ENCODE peak calls at places on chromosomes 2 and 18, in six cellular contexts. D, S, R, F, E and X are unnamed samples.

GRCh38 chr2:63488118-63488713 is 100.1 kb downstream of the WDPCP start:
- DNase-seq in D (peak; percentile 31), S (no peak), R (peak; percentile 50), F (no peak), E (peak; percentile 37), X (peak; percentile 19)

GRCh38 chr18:77055429-77056310 is 76.9 kb downstream of the MBP start:
- DNase-seq in D (peak; percentile 80), S (peak; percentile 51), R (no peak), F (no peak), E (no peak), X (no peak)

GRCh38 chr2:24049485-24050021 is at the start of gene FKBP1B:
- DNase-seq in D (no peak), S (peak; percentile 54), R (peak; percentile 82), F (no peak), E (peak; percentile 76), X (peak; percentile 83)

GRCh38 chr2:154173919-154174318 is 302.2 kb downstream of the GALNT13 start:
- DNase-seq in D (no peak), S (no peak), R (no peak), F (no peak), E (no peak), X (no peak)

GRCh38 chr2:149926149-149926548 is 338.6 kb upstream of the MMADHC start:
- DNase-seq in D (no peak), S (no peak), R (no peak), F (no peak), E (no peak), X (no peak)

GRCh38 chr2:28399946-28400345 is 7.3 kb downstream of the FOSL2 start:
- DNase-seq in D (no peak), S (no peak), R (no peak), F (no peak), E (no peak), X (no peak)

GRCh38 chr18:57466745-57467144 is 31.6 kb downstream of the ONECUT2 start:
- DNase-seq in D (no peak), S (no peak), R (no peak), F (no peak), E (no peak), X (no peak)

GRCh38 chr2:215830313-215830712 is 183.0 kb downstream of the MREG start:
- DNase-seq in D (no peak), S (peak; percentile 47), R (peak; percentile 67), F (no peak), E (peak; percentile 40), X (peak; percentile 56)

GRCh38 chr2:120175000-120175581 is 48.1 kb downstream of the TMEM185B start:
- DNase-seq in D (peak; percentile 40), S (no peak), R (peak; percentile 83), F (no peak), E (peak; percentile 55), X (peak; percentile 30)

GRCh38 chr2:66537001-66537400 is 102.1 kb downstream of the MEIS1 start:
- DNase-seq in D (no peak), S (peak; percentile 48), R (no peak), F (no peak), E (no peak), X (no peak)

GRCh38 chr18:33781429-33781828 is 203.4 kb downstream of the ASXL3 start:
- DNase-seq in D (no peak), S (no peak), R (no peak), F (no peak), E (no peak), X (no peak)

GRCh38 chr18:36808681-36809080 is 20.1 kb downstream of the TPGS2 start:
- DNase-seq in D (no peak), S (no peak), R (no peak), F (no peak), E (no peak), X (no peak)

GRCh38 chr2:54636425-54637139 is 86.9 kb upstream of the EML6 start:
- DNase-seq in D (no peak), S (no peak), R (no peak), F (no peak), E (no peak), X (no peak)

GRCh38 chr2:127634066-127634617 is 11.8 kb upstream of the GPR17 start:
- DNase-seq in D (peak; percentile 18), S (peak; percentile 62), R (no peak), F (no peak), E (no peak), X (no peak)

GRCh38 chr18:74501386-74501785 is 5.2 kb downstream of the CNDP2 start:
- DNase-seq in D (no peak), S (no peak), R (no peak), F (no peak), E (no peak), X (no peak)
- H3K4me3 ChIP-seq in D (no peak overlapping the region), S (no peak overlapping the region), R (no peak overlapping the region), F (no peak overlapping the region), E (no peak overlapping the region), X (no peak overlapping the region)

GRCh38 chr2:197122821-197123220 is 187.8 kb downstream of the ANKRD44 start:
- DNase-seq in D (no peak), S (no peak), R (no peak), F (no peak), E (no peak), X (no peak)

GRCh38 chr2:197128126-197128525 is 182.5 kb downstream of the ANKRD44 start:
- DNase-seq in D (no peak), S (no peak), R (no peak), F (no peak), E (no peak), X (no peak)

GRCh38 chr2:197126630-197127029 is 183.9 kb downstream of the ANKRD44 start:
- DNase-seq in D (no peak), S (no peak), R (no peak), F (no peak), E (no peak), X (no peak)

GRCh38 chr2:197121756-197122385 is 188.7 kb downstream of the ANKRD44 start:
- DNase-seq in D (peak; percentile 28), S (no peak), R (no peak), F (no peak), E (no peak), X (no peak)

DNA sequence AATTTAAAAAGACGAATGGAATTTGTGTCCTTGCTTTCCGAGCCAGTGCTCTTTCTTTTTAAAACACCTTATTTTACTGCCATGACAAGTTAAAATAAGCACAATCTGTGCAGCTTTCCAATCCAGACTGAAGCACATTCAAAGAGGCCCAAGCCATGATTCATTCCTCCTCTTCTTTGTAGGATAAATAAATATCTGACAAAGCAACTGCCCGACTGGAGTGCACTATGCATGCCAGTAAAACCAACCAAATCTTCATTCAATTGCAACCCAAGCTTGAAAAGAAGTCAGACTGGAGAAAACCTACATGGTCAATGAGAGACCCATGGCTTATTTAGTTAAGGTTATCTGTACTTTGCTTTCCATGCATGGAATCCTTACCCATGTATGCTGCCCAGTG is 185.6 kb downstream of the ANKRD44 start:
- DNase-seq in D (no peak), S (no peak), R (no peak), F (no peak), E (no peak), X (no peak)
- H3K4me3 ChIP-seq in D (no peak overlapping the region), S (no peak overlapping the region), R (no peak overlapping the region), F (no peak overlapping the region), E (no peak overlapping the region), X (no peak overlapping the region)

GRCh38 chr18:9017900-9018217 is 84.6 kb upstream of the NDUFV2 start:
- DNase-seq in D (no peak), S (no peak), R (no peak), F (no peak), E (peak; percentile 10), X (no peak)
- H3K4me3 ChIP-seq in D (no peak overlapping the region), S (no peak overlapping the region), R (no peak overlapping the region), F (no peak overlapping the region), E (no peak overlapping the region), X (no peak overlapping the region)

DNA sequence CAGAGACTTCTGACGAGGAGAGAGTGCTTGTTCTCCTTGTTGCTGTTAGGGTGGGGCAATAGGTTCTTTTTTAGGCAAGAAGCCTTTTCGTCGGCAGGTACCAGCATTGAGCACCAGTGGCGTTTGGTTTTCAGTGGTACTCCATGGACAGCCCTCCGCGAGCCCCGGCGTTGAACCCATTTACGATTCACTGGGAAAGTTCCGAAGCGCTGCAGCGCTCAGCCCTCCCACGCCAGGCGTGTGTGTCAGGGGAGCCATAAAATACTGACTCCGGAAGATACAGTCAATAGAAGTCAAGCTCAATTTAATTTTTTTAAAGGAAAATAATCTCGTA is 494 bp upstream of the ROCK1 start:
- DNase-seq in D (no peak), S (no peak), R (no peak), F (no peak), E (no peak), X (no peak)
- H3K4me3 ChIP-seq in D (peak overlapping the region; percentile 96), S (peak overlapping the region; percentile 54), R (peak overlapping the region; percentile 43), F (peak overlapping the region; percentile 93), E (peak overlapping the region; percentile 83), X (peak overlapping the region; percentile 94)